ENCODE peak calls at places on chromosomes 5 and 9, in four cellular contexts. O, Q, V and H are unnamed samples.

GRCh38 chr5:32074401-32074800 is 99.7 kb downstream of the GOLPH3 start:
- DNase-seq in Q (no peak), V (peak; percentile 50), O (no peak), H (no peak)

GRCh38 chr9:90830051-90830450 is 28.4 kb downstream of the SYK start:
- DNase-seq in Q (no peak), V (no peak), O (no peak), H (no peak)

GRCh38 chr5:55557123-55557522 is 22.4 kb upstream of the PLPP1 start:
- DNase-seq in V (no peak), O (no peak), Q (no peak), H (no peak)

GRCh38 chr5:32848120-32848519 is 137.0 kb downstream of the NPR3 start:
- DNase-seq in O (no peak), V (no peak), Q (no peak), H (no peak)

GRCh38 chr5:171770153-171770552 is 15.5 kb upstream of the SMIM23 start:
- DNase-seq in O (no peak), V (no peak), Q (no peak), H (no peak)

GRCh38 chr5:145685417-145685816 is 149.7 kb downstream of the PRELID2 start:
- DNase-seq in O (no peak), V (no peak), Q (no peak), H (no peak)

GRCh38 chr9:81737871-81738507 is 48.6 kb upstream of the TLE1 start:
- DNase-seq in Q (peak; percentile 89), V (no peak), O (no peak), H (no peak)

GRCh38 chr9:10605388-10605787 is 7.4 kb downstream of the PTPRD start:
- DNase-seq in O (no peak), Q (no peak), V (no peak), H (no peak)

GRCh38 chr5:73906277-73906676 is 280.3 kb downstream of the ARHGEF28 start:
- DNase-seq in V (no peak), O (no peak), Q (no peak), H (no peak)

GRCh38 chr9:17926246-17926645 is 347.4 kb downstream of the SH3GL2 start:
- DNase-seq in V (no peak), Q (no peak), O (no peak), H (no peak)

GRCh38 chr9:71253021-71253420 is 131.6 kb upstream of the TRPM3 start:
- DNase-seq in O (no peak), Q (no peak), V (no peak), H (no peak)

GRCh38 chr5:6732634-6733410 is 19.6 kb downstream of the TENT4A start:
- DNase-seq in Q (no peak), O (no peak), V (no peak), H (no peak)

GRCh38 chr9:130728721-130729120 is 35.1 kb downstream of the EXOSC2 start:
- DNase-seq in V (no peak), O (no peak), Q (peak; percentile 54), H (no peak)

DNA sequence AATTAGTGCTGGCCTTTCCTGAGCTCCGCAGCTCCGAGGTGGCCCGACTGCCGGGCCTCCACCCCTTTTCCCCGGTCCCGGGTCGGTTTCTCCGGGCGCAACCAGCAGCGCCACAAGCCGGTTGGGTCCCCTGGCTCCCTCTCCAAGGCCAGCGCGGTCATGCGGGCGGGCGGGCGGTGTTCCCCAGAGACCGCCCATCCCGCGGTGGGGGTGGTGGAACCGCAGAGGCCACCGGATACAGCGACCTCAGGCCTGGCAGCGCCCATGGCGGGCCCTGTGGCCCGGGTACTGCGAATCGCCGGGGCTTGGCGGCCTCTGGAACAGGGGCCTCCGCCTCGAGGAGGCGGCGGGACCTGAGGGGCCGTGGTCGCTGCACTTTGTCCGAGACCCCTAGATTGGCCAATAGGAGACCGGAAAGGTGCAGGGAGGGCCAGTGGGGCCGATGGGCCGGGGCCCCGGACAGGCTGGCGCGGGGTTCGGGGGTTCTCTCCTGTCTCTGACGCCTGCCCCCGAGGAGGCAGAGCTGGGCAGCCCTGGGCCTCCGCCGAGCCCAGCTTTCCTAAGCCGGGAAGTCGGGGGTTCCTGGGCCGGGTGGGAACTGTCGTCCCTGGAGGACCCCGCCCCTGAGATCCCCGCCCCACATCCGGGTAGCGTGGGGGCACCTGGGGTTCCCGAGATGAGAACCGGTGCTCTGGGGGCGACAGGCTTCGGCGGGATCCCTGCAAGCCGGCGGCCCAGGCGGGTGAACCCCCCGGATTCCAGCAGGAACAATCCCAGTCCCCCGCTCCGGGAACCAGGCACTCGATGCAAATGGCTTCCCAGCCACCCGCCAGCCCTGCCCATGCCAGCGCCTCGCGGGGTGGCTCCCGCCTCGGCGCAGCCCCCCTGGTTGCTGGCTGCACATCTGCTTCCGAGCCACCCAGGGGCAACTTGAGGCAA is 293.9 kb downstream of the ZSWIM6 start:
- DNase-seq in O (no peak), V (peak; percentile 27), Q (no peak), H (peak; percentile 29)
- TF ChIP-seq EGR1 in O (no peak), V (no peak), Q (no peak), H (no peak)

GRCh38 chr9:121685146-121685794 is 33.8 kb downstream of the DAB2IP start:
- DNase-seq in O (no peak), Q (no peak), V (no peak), H (no peak)

GRCh38 chr9:121682926-121683485 is 31.6 kb downstream of the DAB2IP start:
- DNase-seq in V (no peak), O (no peak), Q (no peak), H (no peak)

GRCh38 chr9:121683652-121684051 is 32.2 kb downstream of the DAB2IP start:
- DNase-seq in O (no peak), V (no peak), Q (no peak), H (no peak)

GRCh38 chr9:121685795-121686377 is 34.5 kb downstream of the DAB2IP start:
- DNase-seq in Q (no peak), O (no peak), V (no peak), H (no peak)

GRCh38 chr9:121684381-121685145 is 33.1 kb downstream of the DAB2IP start:
- DNase-seq in Q (no peak), V (peak; percentile 46), O (no peak), H (no peak)
- TF ChIP-seq EGR1 in Q (no peak), V (no peak), O (no peak), H (no peak)

DNA sequence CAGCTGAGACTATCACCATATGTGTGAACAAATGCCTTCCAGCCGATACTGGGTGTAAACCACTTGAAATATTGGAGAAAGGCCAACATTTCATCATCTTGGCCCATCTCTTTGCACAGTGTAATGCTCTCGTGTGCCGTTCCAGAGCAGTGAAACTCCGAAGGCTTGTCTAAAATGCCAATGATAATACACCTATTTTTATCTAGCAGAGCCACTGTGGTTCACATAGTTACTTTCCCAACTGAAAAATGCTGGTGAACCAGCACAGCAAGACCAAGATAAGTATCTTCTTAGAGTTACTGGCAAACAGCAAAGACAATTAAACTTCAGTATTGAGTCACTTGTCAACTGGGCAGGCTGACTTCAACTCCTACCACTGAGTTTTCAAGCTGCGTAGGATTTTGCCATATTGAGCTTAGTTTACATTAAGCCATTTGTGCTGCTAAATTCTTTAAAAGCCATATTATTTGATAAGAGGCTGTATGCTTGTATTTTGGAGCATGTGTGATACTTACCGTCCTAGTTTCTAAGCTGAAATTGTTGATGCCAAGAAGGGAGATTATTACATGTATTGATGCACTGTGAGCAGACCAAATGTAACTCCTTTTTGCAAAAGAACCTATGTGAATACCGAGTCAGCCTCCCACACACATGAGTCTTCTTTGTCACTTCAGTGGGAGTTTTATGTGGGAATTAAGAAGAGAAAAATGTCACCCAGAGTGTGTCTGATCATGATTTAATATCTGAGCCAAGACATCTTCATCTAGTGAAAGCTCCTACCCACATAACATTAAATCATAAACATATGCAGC is 380.1 kb upstream of the ACTBL2 start:
- DNase-seq in V (no peak), Q (no peak), O (no peak), H (no peak)
- TF ChIP-seq EGR1 in V (no peak), Q (no peak), O (no peak), H (no peak)

DNA sequence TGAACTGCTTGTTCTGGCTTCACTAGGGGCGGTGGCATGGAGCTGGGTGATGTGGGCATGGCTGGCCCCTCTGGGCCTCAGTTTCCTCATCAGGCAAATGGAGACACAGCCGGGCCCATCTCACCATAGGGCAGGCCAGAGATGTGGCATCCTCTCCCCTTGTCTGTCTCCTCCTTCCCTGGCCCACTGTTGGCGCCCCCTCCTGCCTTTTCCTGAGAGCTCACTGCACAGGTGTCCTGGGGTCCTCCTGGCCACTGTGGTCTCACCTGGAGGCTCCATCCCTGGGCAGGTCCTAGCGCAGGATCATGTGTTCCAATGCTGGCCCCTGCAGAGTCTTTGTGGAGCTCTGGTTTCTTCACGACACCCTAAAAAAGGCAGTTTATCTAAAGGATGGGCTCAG is 53.5 kb downstream of the NEK6 start:
- DNase-seq in Q (no peak), V (no peak), O (no peak), H (no peak)
- TF ChIP-seq EGR1 in Q (no peak), V (no peak), O (no peak), H (no peak)

GRCh38 chr5:167284491-167284890 is 1007.0 kb upstream of the WWC1 start:
- DNase-seq in Q (no peak), O (no peak), V (no peak), H (no peak)
- TF ChIP-seq EGR1 in Q (no peak), O (no peak), V (no peak), H (no peak)

GRCh38 chr5:88486466-88486865 is 217.8 kb upstream of the TMEM161B start:
- DNase-seq in Q (no peak), V (no peak), O (no peak), H (no peak)
- TF ChIP-seq EGR1 in Q (no peak), V (no peak), O (no peak), H (no peak)

DNA sequence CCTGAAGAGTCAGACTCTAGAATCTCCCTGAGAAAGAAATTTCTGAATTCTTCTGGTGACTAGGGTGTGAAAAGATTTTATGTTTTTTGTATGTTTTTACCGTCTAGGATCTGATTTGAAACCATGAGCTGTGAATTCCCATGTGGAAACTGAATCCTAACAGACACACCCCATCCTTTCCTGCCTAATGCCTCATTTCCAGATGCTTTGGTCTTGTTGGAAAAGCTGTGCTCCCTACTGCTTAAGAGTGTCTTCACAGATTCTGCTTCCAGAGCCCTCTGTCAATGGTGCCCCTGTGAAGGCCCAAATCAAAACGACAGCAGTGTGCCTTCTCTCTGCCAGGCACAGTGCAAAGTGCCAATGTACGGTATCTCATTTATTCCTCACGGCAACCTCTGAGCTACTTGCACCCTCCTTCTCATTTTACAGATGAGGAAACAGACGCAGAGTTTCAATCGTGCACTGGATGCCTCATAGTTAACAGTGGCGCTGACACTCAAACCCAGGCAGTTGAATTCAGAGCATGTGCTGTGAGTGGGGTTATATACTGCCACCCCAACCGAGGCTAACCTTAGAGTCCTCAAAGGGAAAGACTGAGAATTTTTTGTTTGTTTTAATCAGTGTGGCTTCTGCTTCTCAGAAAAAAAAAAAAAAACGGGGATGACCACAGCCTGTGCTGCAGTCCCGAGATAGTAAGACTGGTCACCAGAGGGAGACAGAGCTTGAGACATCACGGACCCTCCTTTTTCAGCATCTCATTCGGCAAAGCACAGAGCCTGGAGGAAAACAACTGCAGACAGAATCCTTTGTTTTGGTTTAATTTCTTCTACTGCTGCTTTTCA is 188.4 kb downstream of the SNCAIP start:
- DNase-seq in O (no peak), V (peak; percentile 51), Q (peak; percentile 38), H (peak; percentile 54)
- TF ChIP-seq EGR1 in O (no peak), V (no peak), Q (no peak), H (no peak)

GRCh38 chr5:20536813-20537212 is 548.8 kb upstream of the CDH18 start:
- DNase-seq in V (no peak), O (no peak), Q (no peak), H (no peak)
- TF ChIP-seq EGR1 in V (no peak), O (no peak), Q (no peak), H (no peak)

GRCh38 chr9:92151691-92152393 is 36.6 kb upstream of the SPTLC1 start:
- DNase-seq in O (no peak), V (no peak), Q (no peak), H (no peak)
- TF ChIP-seq EGR1 in O (no peak), V (no peak), Q (no peak), H (no peak)